ENCODE peak calls at places on chromosome 19, in ten cellular contexts. J is left ventricle myocardium superior; L is dorsolateral prefrontal cortex; P is HT1080; Y is aorta; M is EL; N is stimulated activated CD4-positive, alpha-beta T cell treated with anti-CD3 and anti-CD28 coated beads, TNF-alpha, amount 100 ng/mL, for 24 hours; U is NCI-H446; X is NCI-H460; C is retina. T is an unnamed sample.

GRCh38 chr19:30132312-30133075 is 190.5 kb downstream of the URI1 start:
- DNase-seq in J (no peak), L (no peak), P (no peak), Y (peak; percentile 69), M (no peak), N (no peak), U (no peak), X (no peak), C (no peak), T (no peak)

GRCh38 chr19:23991170-23991569 is 76.5 kb downstream of the ZNF726 start:
- DNase-seq in J (no peak), L (no peak), P (peak; percentile 15), Y (no peak), M (no peak), N (no peak), U (no peak), X (no peak), C (no peak), T (no peak)

GRCh38 chr19:45250832-45251451 is at the start of gene MARK4:
- DNase-seq in J (peak; percentile 69), L (peak; percentile 12), P (peak; percentile 20), Y (peak; percentile 85), M (peak; percentile 62), N (peak; percentile 22), U (peak; percentile 75), X (peak; percentile 36), C (peak; percentile 50), T (peak; percentile 72)

GRCh38 chr19:33317522-33317921 is 15.2 kb upstream of the CEBPA start:
- DNase-seq in J (no peak), L (no peak), P (no peak), Y (no peak), M (no peak), N (no peak), U (no peak), X (no peak), C (no peak), T (no peak)

GRCh38 chr19:3852614-3853254 is 16.1 kb downstream of the ZFR2 start:
- DNase-seq in J (no peak), L (no peak), P (peak; percentile 89), Y (no peak), M (peak; percentile 94), N (no peak), U (no peak), X (peak; percentile 56), C (no peak), T (peak; percentile 72)

GRCh38 chr19:7669641-7670040 is 792 bp downstream of the RETN start:
- DNase-seq in J (no peak), L (no peak), P (no peak), Y (no peak), M (no peak), N (no peak), U (no peak), X (no peak), C (no peak), T (no peak)

GRCh38 chr19:10404888-10405808 is 1.8 kb upstream of the CDC37 start:
- DNase-seq in J (no peak), L (no peak), P (no peak), Y (no peak), M (no peak), N (no peak), U (no peak), X (no peak), C (no peak), T (no peak)

GRCh38 chr19:47399198-47399597 is 20.1 kb downstream of the MEIS3 start:
- DNase-seq in J (no peak), L (no peak), P (no peak), Y (no peak), M (no peak), N (no peak), U (no peak), X (no peak), C (no peak), T (no peak)

GRCh38 chr19:31125071-31125470 is 224.2 kb downstream of the TSHZ3 start:
- DNase-seq in J (no peak), L (no peak), P (no peak), Y (no peak), M (no peak), N (no peak), U (no peak), X (no peak), C (no peak), T (no peak)